ENCODE peak calls at places on chromosomes 1 and 21, in six cellular contexts. N is fibroblast of mammary gland; I is amniotic stem cell; U is activated CD4-positive, alpha-beta memory T cell treated with anti-CD3 and anti-CD28 coated beads, Interleukin-2, amount 10 ng/mL, durations not matched to agents 7 days and 5 days; W is iris pigment epithelial cell; X is cardiac muscle cell. C is an unnamed sample.

GRCh38 chr1:89609781-89610456 is 23.0 kb upstream of the LRRC8C start:
- DNase-seq in W (no peak), N (no peak), U (peak; percentile 81), X (no peak), I (no peak), C (no peak)

GRCh38 chr1:196380311-196380710 is 227.9 kb downstream of the KCNT2 start:
- DNase-seq in I (no peak), U (no peak), X (peak; percentile 24), N (no peak), W (no peak), C (no peak)

GRCh38 chr21:42366292-42367010 is at the start of gene TFF1:
- DNase-seq in N (no peak), U (no peak), I (no peak), X (no peak), W (no peak), C (no peak)

GRCh38 chr1:25030674-25031589 is 100.9 kb upstream of the RUNX3 start:
- DNase-seq in W (no peak), I (no peak), U (peak; percentile 87), X (no peak), N (peak; percentile 30), C (peak; percentile 63)

GRCh38 chr1:28027238-28027637 is 61.2 kb downstream of the EYA3 start:
- DNase-seq in X (no peak), I (no peak), U (no peak), W (no peak), N (no peak), C (no peak)

GRCh38 chr1:15304708-15305326 is 57.8 kb downstream of the FHAD1 start:
- DNase-seq in W (peak; percentile 48), N (peak; percentile 49), X (peak; percentile 53), I (no peak), U (peak; percentile 67), C (peak; percentile 39)

GRCh38 chr1:13730751-13731482 is 30.9 kb downstream of the PRDM2 start:
- DNase-seq in X (no peak), N (no peak), U (peak; percentile 88), W (peak; percentile 50), I (no peak), C (peak; percentile 70)

GRCh38 chr1:54971317-54971791 is 9.1 kb upstream of the TMEM61 start:
- DNase-seq in X (no peak), W (peak; percentile 51), U (no peak), N (peak; percentile 17), I (no peak), C (no peak)

GRCh38 chr1:43786201-43786958 is 79.0 kb downstream of the ST3GAL3 start:
- DNase-seq in U (no peak), X (peak; percentile 25), W (peak; percentile 63), N (peak; percentile 50), I (no peak), C (no peak)

GRCh38 chr1:65471901-65472332 is 51.4 kb downstream of the LEPR start:
- DNase-seq in X (peak; percentile 21), N (peak; percentile 53), U (no peak), I (no peak), W (no peak), C (no peak)

GRCh38 chr1:182507685-182508084 is 57.7 kb downstream of the RGSL1 start:
- DNase-seq in U (no peak), I (no peak), W (no peak), N (peak; percentile 7), X (no peak), C (no peak)

GRCh38 chr1:185267278-185267677 is 49.8 kb downstream of the IVNS1ABP start:
- DNase-seq in I (no peak), N (no peak), X (no peak), W (no peak), U (no peak), C (no peak)

GRCh38 chr1:14597343-14598006 is 1.0 kb upstream of the KAZN start:
- DNase-seq in X (peak; percentile 28), I (no peak), W (no peak), U (no peak), N (no peak), C (no peak)

GRCh38 chr1:2124446-2125198 is 70.0 kb downstream of the FAAP20 start:
- DNase-seq in X (no peak), W (no peak), N (no peak), I (no peak), U (no peak), C (no peak)

GRCh38 chr1:182003953-182004586 is 57.4 kb downstream of the ZNF648 start:
- DNase-seq in I (no peak), W (no peak), U (no peak), X (no peak), N (no peak), C (no peak)

GRCh38 chr1:109751531-109752260 is 10.9 kb upstream of the GSTM3 start:
- DNase-seq in N (no peak), U (no peak), X (no peak), W (no peak), I (no peak), C (peak; percentile 3)

GRCh38 chr1:7478797-7479499 is 292.1 kb upstream of the VAMP3 start:
- DNase-seq in W (peak; percentile 90), X (peak; percentile 89), I (peak; percentile 25), N (peak; percentile 93), U (no peak), C (no peak)

GRCh38 chr1:41658444-41659158 is 174.1 kb upstream of the EDN2 start:
- DNase-seq in W (no peak), I (no peak), U (no peak), N (no peak), X (no peak), C (no peak)

GRCh38 chr1:7534061-7534825 is 236.9 kb upstream of the VAMP3 start:
- DNase-seq in I (no peak), N (no peak), X (no peak), U (no peak), W (no peak), C (no peak)